ENCODE peak calls at places on chromosomes 3 and 15, in five cellular contexts. E is fibroblast of lung, W is prostate gland, B is heart right ventricle, V is lower lobe of right lung. F is an unnamed sample. For H3K4me1, the result is how much of the 10 kb centered on the place peaks cover.

GRCh38 chr15:90001683-90002427 is 731 bp downstream of the ZNF710 start:
- DNase-seq in E (peak), W (peak), B (peak), V (peak), F (peak)

GRCh38 chr3:127639173-127640030 is 10.4 kb downstream of the PODXL2 start:
- DNase-seq in E (no peak), W (no peak), B (no peak), V (no peak), F (no peak)

GRCh38 chr3:180478695-180479094 is 123.3 kb upstream of the TTC14 start:
- DNase-seq in E (no peak), W (no peak), B (no peak), V (no peak), F (no peak)

GRCh38 chr15:62895905-62896316 is 146.6 kb upstream of the TPM1 start:
- DNase-seq in E (peak), W (no peak), B (no peak), V (no peak), F (no peak)

GRCh38 chr3:132284756-132285619 is 32.2 kb upstream of the ACP3 start:
- DNase-seq in E (no peak), W (no peak), B (peak), V (peak), F (peak)

GRCh38 chr3:146163584-146163983 is 2.6 kb upstream of the PLOD2 start:
- DNase-seq in E (peak), W (no peak), B (no peak), V (no peak), F (no peak)

GRCh38 chr15:39304931-39305728 is 275.7 kb upstream of the THBS1 start:
- DNase-seq in E (no peak), W (no peak), B (no peak), V (no peak), F (no peak)

GRCh38 chr3:33113772-33114621 is at the start of gene CRTAP:
- DNase-seq in E (peak), W (peak), B (peak), V (peak), F (peak)

GRCh38 chr3:126544596-126545281 is 14.0 kb downstream of the C3orf22 start:
- DNase-seq in E (no peak), W (no peak), B (no peak), V (peak), F (peak)

GRCh38 chr15:74723754-74724334 is 1.5 kb downstream of the CYP1A1 start:
- DNase-seq in E (peak), W (no peak), B (no peak), V (no peak), F (peak)

GRCh38 chr15:27762471-27762870 is 336.6 kb downstream of the OCA2 start:
- DNase-seq in E (no peak), W (no peak), B (no peak), V (no peak), F (no peak)

GRCh38 chr15:27752682-27753081 is 346.4 kb downstream of the OCA2 start:
- DNase-seq in E (peak), W (no peak), B (no peak), V (no peak), F (no peak)

GRCh38 chr15:27757050-27757449 is 342.1 kb downstream of the OCA2 start:
- DNase-seq in E (no peak), W (no peak), B (no peak), V (no peak), F (no peak)
- TF ChIP-seq CTCF in E (no peak), W (no peak), B (no peak), V (no peak), F (no peak)

GRCh38 chr3:86988235-86988634 is 2.7 kb downstream of the VGLL3 start:
- DNase-seq in E (peak), W (no peak), B (no peak), V (no peak), F (no peak)
- H3K4me1 ChIP-seq in E (under half), W (under half), B (under half), V (under half), F (under half)

GRCh38 chr3:65342084-65342683 is 654.4 kb upstream of the ADAMTS9 start:
- DNase-seq in E (peak), W (peak), B (peak), V (peak), F (peak)
- TF ChIP-seq CTCF in E (peak), W (peak), B (no peak), V (peak), F (peak)

GRCh38 chr3:46943237-46944187 is 33.0 kb downstream of the CCDC12 start:
- DNase-seq in E (no peak), W (no peak), B (no peak), V (peak), F (peak)
- H3K4me1 ChIP-seq in E (under half), W (under half), B (half or more), V (half or more), F (half or more)

DNA sequence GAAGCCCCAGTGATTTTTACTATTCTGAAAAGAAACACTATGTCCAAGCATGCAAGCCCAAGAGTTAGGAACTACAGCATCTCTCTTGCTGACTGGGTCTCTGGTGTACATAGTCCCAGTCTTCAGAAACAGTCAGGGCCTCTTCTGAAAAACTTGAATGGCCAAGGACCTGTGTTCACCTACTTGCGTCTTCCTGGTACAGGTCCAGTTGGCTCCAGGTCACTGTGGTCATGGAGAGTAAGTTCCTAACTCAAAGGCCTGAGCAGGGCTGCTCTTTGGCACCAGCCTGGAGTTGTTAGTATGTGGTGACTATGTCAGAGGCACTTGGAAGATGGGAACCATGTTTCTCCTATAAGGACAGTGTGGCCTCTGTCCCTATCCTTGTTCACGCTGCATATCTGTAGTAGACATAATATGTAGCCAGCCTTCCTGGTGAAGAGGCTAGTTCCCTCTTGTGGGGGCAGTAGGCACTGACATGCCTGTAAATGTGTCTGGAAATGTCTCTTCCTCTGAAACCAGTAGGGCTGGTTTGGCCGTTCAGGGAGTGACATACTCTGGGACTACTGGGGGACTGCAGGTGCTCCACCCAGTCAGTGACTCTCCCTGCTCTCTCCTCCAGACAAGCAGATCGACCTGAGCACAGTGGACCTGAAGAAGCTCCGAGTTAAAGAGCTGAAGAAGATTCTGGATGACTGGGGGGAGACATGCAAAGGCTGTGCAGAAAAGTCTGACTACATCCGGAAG is 2.6 kb upstream of the RBM15B start:
- DNase-seq in E (no peak), W (peak), B (no peak), V (no peak), F (no peak)
- TF ChIP-seq CTCF in E (peak), W (peak), B (no peak), V (peak), F (peak)

DNA sequence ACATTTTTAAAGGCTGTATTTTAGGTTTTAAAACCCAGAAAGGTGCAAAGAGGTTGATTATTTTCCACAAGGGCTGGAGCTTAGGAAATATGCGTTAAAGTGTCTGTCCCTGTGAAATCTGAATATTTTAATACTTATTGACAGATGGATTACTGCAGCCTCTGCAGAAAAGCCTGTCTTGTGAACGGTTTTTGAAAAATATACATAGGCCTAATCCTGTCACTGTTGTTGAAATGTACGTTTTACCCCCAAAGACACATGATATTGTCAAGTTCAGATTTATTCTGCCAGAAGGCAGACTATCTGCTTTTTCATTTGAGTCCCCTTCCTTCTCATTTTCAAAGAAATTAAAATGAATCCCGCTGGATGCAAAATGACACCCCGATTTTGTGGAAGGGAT is 2.2 kb upstream of the BCL6 start:
- DNase-seq in E (no peak), W (no peak), B (no peak), V (no peak), F (no peak)
- H3K4me1 ChIP-seq in E (under half), W (under half), B (under half), V (under half), F (under half)

GRCh38 chr3:45210308-45211038 is 15.6 kb downstream of the TMEM158 start:
- DNase-seq in E (peak), W (peak), B (peak), V (peak), F (peak)

GRCh38 chr3:45215466-45215865 is 10.6 kb downstream of the TMEM158 start:
- DNase-seq in E (no peak), W (no peak), B (no peak), V (no peak), F (no peak)

GRCh38 chr3:45211466-45212094 is 14.5 kb downstream of the TMEM158 start:
- DNase-seq in E (no peak), W (no peak), B (no peak), V (no peak), F (no peak)

GRCh38 chr3:45214061-45214680 is 11.9 kb downstream of the TMEM158 start:
- DNase-seq in E (no peak), W (no peak), B (no peak), V (no peak), F (no peak)

DNA sequence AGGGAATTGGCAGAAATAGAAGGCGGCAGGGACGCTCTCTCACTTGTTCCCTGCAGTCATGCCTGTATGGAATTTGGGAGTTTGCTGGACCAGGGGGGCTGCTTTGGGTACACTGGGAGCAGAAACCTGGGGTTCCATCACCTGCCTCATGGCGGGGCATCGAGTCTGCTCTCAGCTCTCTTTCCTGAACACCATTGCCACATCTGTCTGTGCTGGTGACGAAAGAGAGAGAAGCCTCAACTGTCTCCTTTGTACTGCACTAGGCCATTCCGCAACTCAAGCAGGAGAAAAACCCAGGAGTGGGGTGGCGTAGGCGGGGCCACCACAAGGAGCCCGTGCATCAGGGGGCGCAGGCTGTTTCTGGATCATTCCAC is 14.0 kb downstream of the TMEM158 start:
- DNase-seq in E (no peak), W (no peak), B (no peak), V (no peak), F (no peak)
- TF ChIP-seq CTCF in E (no peak), W (no peak), B (no peak), V (no peak), F (no peak)

GRCh38 chr15:77059761-77060345 is 11.1 kb downstream of the TSPAN3 start:
- DNase-seq in E (peak), W (no peak), B (no peak), V (no peak), F (no peak)

GRCh38 chr15:77057650-77058049 is 13.3 kb downstream of the TSPAN3 start:
- DNase-seq in E (no peak), W (no peak), B (no peak), V (no peak), F (no peak)

GRCh38 chr15:77060560-77060959 is 10.3 kb downstream of the TSPAN3 start:
- DNase-seq in E (peak), W (no peak), B (no peak), V (no peak), F (no peak)

GRCh38 chr15:77058468-77058867 is 12.4 kb downstream of the TSPAN3 start:
- DNase-seq in E (no peak), W (no peak), B (no peak), V (no peak), F (no peak)

GRCh38 chr15:77057072-77057471 is 13.8 kb downstream of the TSPAN3 start:
- DNase-seq in E (no peak), W (no peak), B (no peak), V (no peak), F (no peak)
- H3K4me1 ChIP-seq in E (under half), W (under half), B (under half), V (under half), F (under half)

GRCh38 chr15:32042269-32042996 is 12.1 kb downstream of the CHRNA7 start:
- DNase-seq in E (no peak), W (no peak), B (no peak), V (no peak), F (no peak)
- TF ChIP-seq CTCF in E (no peak), W (peak), B (no peak), V (no peak), F (peak)

F was measured in body of pancreas.